ENCODE peak calls at places on chromosomes 12 and 14, in four cellular contexts. P, U, D and O are unnamed samples. For H3K4me1, the result is how much of the 10 kb centered on the place peaks cover.

GRCh38 chr14:94397899-94398479 is 9.6 kb upstream of the SERPINA1 start:
- DNase-seq in P (no peak), U (no peak), D (no peak), O (no peak)

GRCh38 chr14:71931492-71932228 is 569 bp upstream of the RGS6 start:
- DNase-seq in P (no peak), U (no peak), D (no peak), O (no peak)

GRCh38 chr12:84638811-84639368 is 273.7 kb downstream of the SLC6A15 start:
- DNase-seq in P (no peak), U (no peak), D (peak), O (peak)

GRCh38 chr12:39931857-39932256 is 174.0 kb downstream of the SLC2A13 start:
- DNase-seq in P (no peak), U (no peak), D (no peak), O (no peak)

GRCh38 chr14:99628832-99629618 is 15.9 kb upstream of the HHIPL1 start:
- DNase-seq in P (peak), U (peak), D (peak), O (no peak)

GRCh38 chr12:65673291-65673690 is 151.0 kb upstream of the HMGA2 start:
- DNase-seq in P (peak), U (no peak), D (no peak), O (no peak)

GRCh38 chr14:102125546-102125945 is 14.2 kb upstream of the WDR20 start:
- DNase-seq in P (peak), U (no peak), D (no peak), O (no peak)

GRCh38 chr14:100771121-100771800 is 44.6 kb downstream of the DLK1 start:
- DNase-seq in P (no peak), U (no peak), D (no peak), O (no peak)

GRCh38 chr12:86985298-86985697 is 729.1 kb upstream of the MGAT4C start:
- DNase-seq in P (no peak), U (no peak), D (no peak), O (no peak)

GRCh38 chr12:18224745-18225144 is 36.6 kb upstream of the PIK3C2G start:
- DNase-seq in P (peak), U (peak), D (peak), O (peak)

GRCh38 chr14:101248840-101249675 is 312.2 kb upstream of the DIO3 start:
- DNase-seq in P (no peak), U (no peak), D (no peak), O (no peak)

GRCh38 chr12:52169886-52170285 is 21.9 kb downstream of the KRT80 start:
- DNase-seq in P (no peak), U (no peak), D (no peak), O (no peak)
- H3K4me1 ChIP-seq in P (under half), U (under half), D (under half), O (under half)

DNA sequence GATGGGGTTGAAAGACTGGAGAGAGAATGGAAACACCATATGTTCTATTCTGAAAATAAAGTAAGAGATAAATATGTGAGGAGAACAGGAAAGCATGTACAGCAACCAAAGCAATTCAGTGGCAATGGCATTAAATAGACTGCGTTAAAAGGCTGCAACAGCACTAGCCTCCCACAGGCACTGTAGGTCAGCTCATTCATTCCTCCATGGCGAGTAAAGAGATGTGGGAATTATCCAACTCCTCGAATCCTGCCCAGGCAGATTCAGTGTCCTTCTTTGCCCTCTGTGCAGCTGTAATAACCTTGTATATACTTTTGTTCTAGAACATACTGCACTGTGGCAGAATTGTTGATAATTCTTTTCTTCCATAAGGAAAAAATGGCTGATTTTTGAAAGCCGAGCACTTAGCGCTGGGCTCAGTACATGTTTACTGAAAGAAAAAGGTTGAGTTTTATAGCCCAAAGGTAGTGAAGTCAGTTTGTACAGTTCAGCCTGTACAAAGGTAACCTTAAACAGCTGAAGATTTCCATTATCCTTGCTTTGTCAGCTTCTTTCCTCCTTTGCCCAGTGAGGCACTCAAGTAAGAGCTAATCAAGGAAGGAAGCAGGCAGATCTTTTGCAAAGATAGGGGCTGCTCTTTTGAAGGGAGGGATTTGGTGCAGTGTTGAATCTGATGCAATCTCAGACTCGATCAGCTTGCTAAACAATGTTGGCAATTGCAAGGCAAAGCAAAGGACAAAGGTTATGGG is 44.0 kb downstream of the ANO6 start:
- DNase-seq in P (peak), U (no peak), D (peak), O (peak)
- H3K9ac ChIP-seq in P (no peak), U (no peak), D (peak), O (no peak)

GRCh38 chr14:93034671-93034994 is 81.1 kb downstream of the ITPK1 start:
- DNase-seq in P (no peak), U (no peak), D (no peak), O (no peak)

GRCh38 chr14:93035585-93035916 is 80.2 kb downstream of the ITPK1 start:
- DNase-seq in P (no peak), U (no peak), D (no peak), O (no peak)

GRCh38 chr14:93033039-93033982 is 82.4 kb downstream of the ITPK1 start:
- DNase-seq in P (no peak), U (no peak), D (no peak), O (no peak)

GRCh38 chr14:93032301-93032929 is 83.3 kb downstream of the ITPK1 start:
- DNase-seq in P (peak), U (no peak), D (no peak), O (no peak)

GRCh38 chr14:93033983-93034670 is 81.6 kb downstream of the ITPK1 start:
- DNase-seq in P (no peak), U (no peak), D (no peak), O (no peak)
- H3K4me1 ChIP-seq in P (half or more), U (under half), D (under half), O (under half)

GRCh38 chr14:68269136-68269535 is 449.6 kb downstream of the RAD51B start:
- DNase-seq in P (no peak), U (no peak), D (no peak), O (no peak)
- H3K9ac ChIP-seq in P (no peak), U (no peak), D (no peak), O (no peak)

GRCh38 chr14:104080557-104081492 is 4.7 kb upstream of the ASPG start:
- DNase-seq in P (no peak), U (no peak), D (no peak), O (no peak)
- H3K4me1 ChIP-seq in P (under half), U (under half), D (under half), O (under half)

GRCh38 chr12:76863811-76864210 is 15.0 kb downstream of the CSRP2 start:
- DNase-seq in P (no peak), U (no peak), D (peak), O (no peak)
- H3K9ac ChIP-seq in P (no peak), U (no peak), D (peak), O (peak)

GRCh38 chr14:55579724-55580400 is at the start of gene KTN1:
- DNase-seq in P (peak), U (peak), D (peak), O (peak)

GRCh38 chr14:55582741-55583140 is 2.7 kb downstream of the KTN1 start:
- DNase-seq in P (no peak), U (no peak), D (no peak), O (no peak)

GRCh38 chr14:55581011-55581806 is 1.2 kb downstream of the KTN1 start:
- DNase-seq in P (peak), U (no peak), D (no peak), O (peak)

GRCh38 chr14:55578511-55578910 is 1.5 kb upstream of the KTN1 start:
- DNase-seq in P (no peak), U (no peak), D (no peak), O (no peak)

DNA sequence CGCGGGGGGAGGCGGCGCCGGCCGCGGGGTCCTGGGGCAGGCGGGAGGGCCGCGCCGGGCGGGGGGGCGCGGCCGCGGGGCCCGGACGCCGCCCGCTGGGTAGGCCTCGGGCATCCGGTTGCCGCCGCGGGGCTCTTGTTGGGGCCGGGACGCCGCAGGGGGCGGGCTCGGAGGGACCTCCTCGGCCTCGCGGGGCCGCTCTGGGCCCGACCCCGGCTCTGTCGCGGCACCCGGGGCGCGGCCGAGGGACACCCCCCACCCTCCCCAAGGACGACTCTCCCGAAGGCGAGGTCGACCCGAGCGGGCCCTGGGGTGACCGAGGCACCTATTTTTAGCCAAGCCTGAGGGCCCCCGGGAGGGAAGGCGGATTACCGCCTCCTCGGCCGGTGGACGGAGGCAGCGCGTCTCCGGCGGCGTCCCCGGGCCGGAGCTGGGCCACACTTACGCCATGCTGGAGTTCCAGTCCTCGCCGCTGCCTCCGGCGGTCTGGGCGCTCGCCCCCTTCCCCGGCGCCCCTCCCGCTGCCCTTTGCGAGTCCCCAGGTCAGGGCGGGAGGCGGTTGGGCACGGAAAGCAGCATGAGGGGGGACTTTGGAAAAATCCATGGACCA is 499 bp downstream of the KTN1 start:
- DNase-seq in P (peak), U (no peak), D (no peak), O (no peak)
- H3K4me1 ChIP-seq in P (half or more), U (under half), D (under half), O (under half)

DNA sequence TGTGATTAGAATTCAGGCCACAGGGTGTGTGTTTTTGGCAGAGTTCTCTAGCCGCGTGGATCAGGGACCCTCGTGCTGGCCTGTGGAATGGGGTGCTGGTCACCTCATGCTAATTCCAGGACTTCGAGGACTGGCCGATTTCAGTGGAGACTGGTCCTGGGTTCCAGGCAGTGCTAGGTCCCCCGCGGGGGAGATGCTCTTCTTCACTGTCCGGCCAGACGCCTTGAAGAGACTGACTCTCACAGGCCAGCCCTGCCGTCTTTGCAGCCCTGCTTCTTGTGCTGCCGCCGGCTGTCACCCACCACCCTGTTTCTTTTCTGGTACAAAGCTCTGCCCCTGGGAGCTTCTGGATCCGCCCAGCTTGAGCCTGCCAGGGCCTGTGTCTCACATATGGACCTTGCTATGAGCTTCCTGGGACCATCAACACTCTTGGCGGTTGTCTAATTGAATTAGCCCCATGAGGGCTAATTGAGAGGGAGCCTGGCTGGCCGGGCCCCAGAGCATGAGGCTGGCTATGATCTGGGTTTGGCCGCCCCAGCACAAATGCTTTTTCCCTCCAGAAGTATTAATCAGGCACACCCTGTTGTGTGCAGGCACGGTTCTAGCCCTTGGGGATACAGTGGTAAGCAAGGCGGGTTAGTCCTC is 8.2 kb downstream of the MLXIP start:
- DNase-seq in P (no peak), U (no peak), D (no peak), O (no peak)
- H3K9ac ChIP-seq in P (no peak), U (no peak), D (no peak), O (no peak)

DNA sequence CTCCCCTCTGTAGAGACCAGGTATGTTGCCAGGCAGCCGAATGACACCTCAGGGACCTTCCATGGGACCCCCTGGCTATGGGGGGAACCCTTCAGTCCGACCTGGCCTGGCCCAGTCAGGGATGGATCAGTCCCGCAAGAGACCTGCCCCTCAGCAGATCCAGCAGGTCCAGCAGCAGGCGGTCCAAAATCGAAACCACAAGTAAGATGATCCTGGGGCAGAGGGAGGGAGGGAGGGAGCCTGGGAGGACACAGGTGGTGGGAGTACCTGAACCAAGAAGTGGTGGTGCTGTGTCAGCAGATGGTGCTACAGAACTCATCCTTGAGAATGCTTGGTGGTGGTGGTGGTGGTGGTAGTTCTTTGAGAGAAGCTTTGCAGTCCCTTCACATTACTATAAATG is 1.0 kb downstream of the SMARCD1 start:
- DNase-seq in P (peak), U (no peak), D (no peak), O (no peak)
- H3K4me1 ChIP-seq in P (under half), U (under half), D (under half), O (under half)